ENCODE peak calls at places on chromosomes 12 and 14, in seven cellular contexts. N is ascending aorta, G is neural progenitor cell, A is lung, L is heart right ventricle, U is heart left ventricle, K is pancreas. T is an unnamed sample.
A peak's percentile ranks its signal among the peaks of the same experiment; 100 is the strongest.

GRCh38 chr12:69509308-69509736 is 39.1 kb downstream of the FRS2 start:
- DNase-seq in N (no peak), G (peak; percentile 6), A (no peak), L (no peak), U (no peak), K (no peak), T (no peak)

GRCh38 chr12:113161415-113162016 is 12.0 kb downstream of the CFAP73 start:
- DNase-seq in N (no peak), G (peak; percentile 99), A (no peak), L (no peak), U (peak; percentile 54), K (no peak), T (no peak)

GRCh38 chr12:13250416-13250815 is 53.9 kb downstream of the EMP1 start:
- DNase-seq in N (no peak), G (no peak), A (no peak), L (no peak), U (no peak), K (no peak), T (no peak)

GRCh38 chr12:94025730-94026129 is 122.6 kb upstream of the PLXNC1 start:
- DNase-seq in N (no peak), G (no peak), A (no peak), L (no peak), U (no peak), K (no peak), T (no peak)

GRCh38 chr12:70852416-70853150 is 68.0 kb downstream of the PTPRR start:
- DNase-seq in N (no peak), G (no peak), A (no peak), L (no peak), U (no peak), K (no peak), T (no peak)

GRCh38 chr14:20489093-20489994 is 16.0 kb upstream of the RNASE10 start:
- DNase-seq in N (no peak), G (no peak), A (no peak), L (peak; percentile 12), U (no peak), K (no peak), T (no peak)

GRCh38 chr14:88882236-88882635 is 57.8 kb downstream of the TTC8 start:
- DNase-seq in N (no peak), G (no peak), A (no peak), L (no peak), U (no peak), K (no peak), T (no peak)

GRCh38 chr14:81450100-81450531 is 50.0 kb upstream of the STON2 start:
- DNase-seq in N (no peak), G (peak; percentile 28), A (no peak), L (peak; percentile 71), U (peak; percentile 77), K (no peak), T (no peak)

GRCh38 chr12:99619389-99620158 is 28.0 kb upstream of the GARIN6 start:
- DNase-seq in N (no peak), G (peak; percentile 70), A (no peak), L (no peak), U (no peak), K (no peak), T (no peak)

GRCh38 chr12:4910502-4911315 is 1.0 kb downstream of the KCNA1 start:
- DNase-seq in N (no peak), G (peak; percentile 20), A (no peak), L (no peak), U (no peak), K (peak; percentile 53), T (no peak)

GRCh38 chr14:35400707-35401421 is 3.7 kb downstream of the NFKBIA start:
- DNase-seq in N (no peak), G (no peak), A (no peak), L (no peak), U (no peak), K (no peak), T (peak; percentile 24)

GRCh38 chr14:80906946-80907345 is 34.6 kb downstream of the CEP128 start:
- DNase-seq in N (no peak), G (no peak), A (no peak), L (no peak), U (no peak), K (no peak), T (no peak)

GRCh38 chr12:112843272-112843671 is 51.7 kb downstream of the RPH3A start:
- DNase-seq in N (no peak), G (no peak), A (no peak), L (no peak), U (no peak), K (no peak), T (no peak)

GRCh38 chr14:44369401-44370123 is 137.5 kb downstream of the FSCB start:
- DNase-seq in N (no peak), G (no peak), A (no peak), L (no peak), U (no peak), K (no peak), T (no peak)

GRCh38 chr14:102594514-102595175 is 2.2 kb downstream of the RCOR1 start:
- DNase-seq in N (no peak), G (peak; percentile 65), A (peak; percentile 77), L (peak; percentile 78), U (no peak), K (peak; percentile 63), T (peak; percentile 34)

GRCh38 chr12:72432037-72432604 is 160.0 kb downstream of the TRHDE start:
- DNase-seq in N (no peak), G (no peak), A (no peak), L (no peak), U (peak; percentile 7), K (peak; percentile 47), T (no peak)

GRCh38 chr14:102671410-102671809 is 79.0 kb downstream of the RCOR1 start:
- DNase-seq in N (no peak), G (no peak), A (no peak), L (no peak), U (no peak), K (no peak), T (no peak)

GRCh38 chr14:22502551-22502950 is 86.5 kb downstream of the DAD1 start:
- DNase-seq in N (no peak), G (no peak), A (no peak), L (no peak), U (no peak), K (no peak), T (no peak)

GRCh38 chr14:104678346-104678745 is 11.1 kb upstream of the INF2 start:
- DNase-seq in N (no peak), G (peak; percentile 57), A (no peak), L (peak; percentile 66), U (peak; percentile 67), K (no peak), T (no peak)

GRCh38 chr12:122352394-122352793 is 70.1 kb downstream of the CLIP1 start:
- DNase-seq in N (no peak), G (no peak), A (no peak), L (no peak), U (no peak), K (no peak), T (no peak)

GRCh38 chr12:122348505-122348904 is 74.0 kb downstream of the CLIP1 start:
- DNase-seq in N (no peak), G (no peak), A (no peak), L (no peak), U (no peak), K (no peak), T (no peak)

GRCh38 chr12:122349078-122349477 is 73.4 kb downstream of the CLIP1 start:
- DNase-seq in N (no peak), G (no peak), A (no peak), L (no peak), U (no peak), K (no peak), T (no peak)

GRCh38 chr12:122346054-122346453 is 76.4 kb downstream of the CLIP1 start:
- DNase-seq in N (no peak), G (no peak), A (no peak), L (no peak), U (no peak), K (no peak), T (no peak)

DNA sequence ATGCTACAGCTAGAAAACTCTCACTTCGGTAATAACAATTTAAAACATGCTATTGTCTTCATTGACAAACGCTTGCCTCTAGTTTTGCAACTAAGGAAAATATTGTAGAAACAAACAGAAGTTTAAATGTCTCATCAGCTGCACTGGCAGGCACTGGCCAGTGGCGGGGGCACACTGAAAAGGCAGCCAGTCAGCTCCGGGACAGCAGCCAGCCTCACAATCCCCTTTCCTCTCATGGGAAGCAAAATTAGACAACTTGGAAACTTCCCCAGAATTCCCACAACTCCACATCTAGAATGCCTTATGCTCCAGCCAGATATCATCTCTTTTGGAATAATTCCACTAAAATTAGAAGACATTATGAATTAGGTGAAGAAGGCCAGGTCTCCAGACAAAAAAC is 72.0 kb downstream of the CLIP1 start:
- DNase-seq in N (no peak), G (no peak), A (no peak), L (peak; percentile 64), U (peak; percentile 78), K (no peak), T (no peak)
- TF ChIP-seq CTCF in N (peak; percentile 51), G (no peak), A (no peak), L (peak; percentile 54), U (peak; percentile 29), K (no peak), T (no peak)

GRCh38 chr12:52946797-52947547 is 1.9 kb upstream of the KRT18 start:
- DNase-seq in N (no peak), G (no peak), A (no peak), L (no peak), U (no peak), K (no peak), T (no peak)
- H3K27ac ChIP-seq in N (no peak overlapping the region), G (no peak overlapping the region), A (peak overlapping the region; percentile 21), L (no peak overlapping the region), U (no peak overlapping the region), K (peak overlapping the region; percentile 95), T (no peak overlapping the region)

DNA sequence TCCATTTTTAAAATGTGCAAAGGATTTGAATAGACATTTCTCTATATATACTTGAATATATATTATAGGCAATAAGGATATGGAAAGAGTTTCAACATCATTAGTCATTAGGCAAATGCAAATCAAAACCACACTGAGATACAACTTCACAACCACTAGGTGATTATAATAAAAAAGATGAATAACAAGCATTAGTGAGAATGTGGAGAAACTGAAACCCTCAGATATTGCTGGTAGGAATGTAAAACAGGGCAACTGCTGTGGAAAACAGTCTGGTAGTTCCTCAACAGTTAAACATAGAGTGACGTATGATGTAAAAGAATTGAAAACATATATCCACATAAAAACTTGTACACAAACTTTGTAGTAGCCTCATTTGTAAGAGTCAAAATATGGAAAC is 11.7 kb upstream of the BATF start:
- DNase-seq in N (no peak), G (no peak), A (no peak), L (no peak), U (no peak), K (no peak), T (no peak)
- H3K27me3 ChIP-seq in N (no peaks in the 10 kb centered on the region), G (no peaks in the 10 kb centered on the region), A (no peaks in the 10 kb centered on the region), L (no peaks in the 10 kb centered on the region), U (no peaks in the 10 kb centered on the region), K (no peaks in the 10 kb centered on the region), T (no peaks in the 10 kb centered on the region)

GRCh38 chr12:57151741-57152407 is 4.5 kb upstream of the LRP1-AS start:
- DNase-seq in N (no peak), G (no peak), A (no peak), L (peak; percentile 59), U (no peak), K (no peak), T (no peak)

GRCh38 chr12:57148469-57149308 is 1.3 kb upstream of the LRP1-AS start:
- DNase-seq in N (no peak), G (no peak), A (no peak), L (peak; percentile 57), U (peak; percentile 81), K (no peak), T (no peak)

GRCh38 chr12:57149309-57149900 is 2.0 kb upstream of the LRP1-AS start:
- DNase-seq in N (no peak), G (no peak), A (peak; percentile 55), L (peak; percentile 77), U (peak; percentile 81), K (no peak), T (no peak)

GRCh38 chr12:57152408-57153038 is 5.1 kb upstream of the LRP1-AS start:
- DNase-seq in N (peak; percentile 52), G (no peak), A (no peak), L (no peak), U (no peak), K (no peak), T (no peak)

GRCh38 chr12:57150400-57150799 is 3.0 kb upstream of the LRP1-AS start:
- DNase-seq in N (no peak), G (no peak), A (no peak), L (no peak), U (no peak), K (no peak), T (no peak)
- TF ChIP-seq CTCF in N (no peak), G (no peak), A (no peak), L (no peak), U (no peak), K (no peak), T (no peak)